ENCODE peak calls at places on chromosomes 2 and 18, in five cellular contexts. U is BE2C, T is B cell, Y is GM12864, S is PC-9. Q is an unnamed sample.

GRCh38 chr2:233480490-233481202 is 85.9 kb downstream of the USP40 start:
- DNase-seq in S (no peak), U (peak), T (no peak), Y (no peak), Q (no peak)

GRCh38 chr18:27033722-27034121 is 151.4 kb downstream of the CHST9 start:
- DNase-seq in S (no peak), U (no peak), T (no peak), Y (no peak), Q (no peak)

GRCh38 chr2:122635649-122636496 is 880.4 kb downstream of the TSN start:
- DNase-seq in T (no peak), S (no peak), U (no peak), Y (no peak), Q (no peak)

GRCh38 chr2:216492951-216493685 is 5.5 kb upstream of the RPL37A start:
- DNase-seq in T (no peak), Y (no peak), S (no peak), U (no peak), Q (no peak)

GRCh38 chr2:65227035-65227470 is 578 bp upstream of the ACTR2 start:
- DNase-seq in U (no peak), S (peak), T (no peak), Y (no peak), Q (no peak)

GRCh38 chr18:464311-464659 is 36.2 kb downstream of the COLEC12 start:
- DNase-seq in Y (no peak), S (no peak), U (no peak), T (no peak), Q (no peak)

GRCh38 chr2:221503965-221504364 is 68.1 kb downstream of the EPHA4 start:
- DNase-seq in T (no peak), U (no peak), S (no peak), Y (no peak), Q (no peak)

GRCh38 chr18:57433492-57434176 is 1.5 kb upstream of the ONECUT2 start:
- DNase-seq in Y (no peak), S (peak), U (no peak), T (peak), Q (no peak)

GRCh38 chr2:64652231-64653173 is 1.2 kb downstream of the SERTAD2 start:
- DNase-seq in T (no peak), Y (no peak), S (peak), U (no peak), Q (no peak)

GRCh38 chr2:121838561-121838960 is 83.1 kb downstream of the TSN start:
- DNase-seq in U (no peak), Y (no peak), S (no peak), T (no peak), Q (no peak)

GRCh38 chr2:241768251-241768711 is 8.3 kb upstream of the GAL3ST2 start:
- DNase-seq in Y (no peak), U (peak), T (no peak), S (no peak), Q (peak)

GRCh38 chr2:11633923-11634478 is 36.0 kb downstream of the NTSR2 start:
- DNase-seq in T (no peak), S (no peak), U (no peak), Y (no peak), Q (no peak)

GRCh38 chr2:113342650-113343049 is 63.9 kb upstream of the PAX8 start:
- DNase-seq in U (no peak), T (peak), Y (no peak), S (no peak), Q (no peak)

GRCh38 chr2:63975437-63976124 is 43.6 kb downstream of the VPS54 start:
- DNase-seq in S (no peak), T (no peak), Y (no peak), U (no peak), Q (no peak)

GRCh38 chr2:168713325-168713724 is 89.1 kb upstream of the NOSTRIN start:
- DNase-seq in T (no peak), S (no peak), U (no peak), Y (no peak), Q (no peak)

GRCh38 chr2:54439582-54439981 is 16.5 kb upstream of the SPTBN1 start:
- DNase-seq in U (no peak), Y (no peak), T (no peak), S (no peak), Q (no peak)

GRCh38 chr2:204863351-204863750 is 318.1 kb downstream of the PARD3B start:
- DNase-seq in Y (no peak), U (no peak), T (no peak), S (no peak), Q (no peak)

GRCh38 chr2:64470921-64471320 is 17.0 kb downstream of the LGALSL start:
- DNase-seq in T (no peak), U (no peak), Y (no peak), S (no peak), Q (no peak)

GRCh38 chr2:206996556-206997065 is 57.3 kb downstream of the CPO start:
- DNase-seq in Y (no peak), S (no peak), T (no peak), U (no peak), Q (no peak)

GRCh38 chr2:204274991-204275390 is 270.3 kb upstream of the PARD3B start:
- DNase-seq in S (no peak), U (no peak), Y (no peak), T (no peak), Q (no peak)

GRCh38 chr2:190023860-190024259 is 38.7 kb downstream of the MSTN start:
- DNase-seq in Y (no peak), U (peak), S (no peak), T (peak), Q (no peak)

GRCh38 chr2:17355608-17356329 is 162.5 kb downstream of the RAD51AP2 start:
- DNase-seq in S (no peak), T (no peak), Y (no peak), U (no peak), Q (no peak)

GRCh38 chr2:11796190-11797171 is 50.0 kb downstream of the LPIN1 start:
- DNase-seq in T (no peak), U (no peak), Y (no peak), S (no peak), Q (no peak)

GRCh38 chr18:10015941-10016819 is 102.4 kb downstream of the VAPA start:
- DNase-seq in T (no peak), Y (no peak), S (peak), U (no peak), Q (no peak)

GRCh38 chr2:66281980-66282379 is 152.9 kb upstream of the MEIS1 start:
- DNase-seq in T (no peak), S (no peak), Y (no peak), U (no peak), Q (no peak)

GRCh38 chr2:171811229-171811628 is 82.8 kb downstream of the SLC25A12 start:
- DNase-seq in Y (no peak), S (peak), T (peak), U (no peak), Q (no peak)

GRCh38 chr2:161570424-161571050 is 53.7 kb upstream of the SLC4A10 start:
- DNase-seq in Y (no peak), S (no peak), U (no peak), T (no peak), Q (no peak)

GRCh38 chr18:74616494-74616893 is 18.8 kb downstream of the ZNF407 start:
- DNase-seq in S (no peak), T (no peak), Y (no peak), U (no peak), Q (no peak)

GRCh38 chr2:165778653-165779451 is 15.2 kb downstream of the GALNT3 start:
- DNase-seq in T (no peak), S (no peak), Y (no peak), U (peak), Q (no peak)

GRCh38 chr18:62878305-62878704 is 163.0 kb downstream of the PHLPP1 start:
- DNase-seq in Y (no peak), T (no peak), S (no peak), U (no peak), Q (no peak)

GRCh38 chr2:115292742-115293141 is 850.3 kb downstream of the DPP10 start:
- DNase-seq in S (no peak), Y (no peak), U (no peak), T (no peak), Q (no peak)

GRCh38 chr2:231677632-231678104 is 30.7 kb upstream of the PTMA start:
- DNase-seq in U (peak), S (peak), Y (no peak), T (peak), Q (no peak)

GRCh38 chr2:105396254-105397024 is 2.4 kb downstream of the FHL2 start:
- DNase-seq in S (peak), U (no peak), T (no peak), Y (no peak), Q (no peak)

GRCh38 chr2:73260338-73260984 is 23.8 kb downstream of the FBXO41 start:
- DNase-seq in S (no peak), U (peak), Y (no peak), T (no peak), Q (no peak)
- TF ChIP-seq CTCF in S (peak), U (peak), Y (peak), T (no peak), Q (peak)

GRCh38 chr2:191369034-191369433 is 123.8 kb downstream of the MYO1B start:
- DNase-seq in Y (no peak), T (peak), S (no peak), U (no peak), Q (no peak)
- TF ChIP-seq CTCF in Y (no peak), T (no peak), S (peak), U (peak), Q (peak)

DNA sequence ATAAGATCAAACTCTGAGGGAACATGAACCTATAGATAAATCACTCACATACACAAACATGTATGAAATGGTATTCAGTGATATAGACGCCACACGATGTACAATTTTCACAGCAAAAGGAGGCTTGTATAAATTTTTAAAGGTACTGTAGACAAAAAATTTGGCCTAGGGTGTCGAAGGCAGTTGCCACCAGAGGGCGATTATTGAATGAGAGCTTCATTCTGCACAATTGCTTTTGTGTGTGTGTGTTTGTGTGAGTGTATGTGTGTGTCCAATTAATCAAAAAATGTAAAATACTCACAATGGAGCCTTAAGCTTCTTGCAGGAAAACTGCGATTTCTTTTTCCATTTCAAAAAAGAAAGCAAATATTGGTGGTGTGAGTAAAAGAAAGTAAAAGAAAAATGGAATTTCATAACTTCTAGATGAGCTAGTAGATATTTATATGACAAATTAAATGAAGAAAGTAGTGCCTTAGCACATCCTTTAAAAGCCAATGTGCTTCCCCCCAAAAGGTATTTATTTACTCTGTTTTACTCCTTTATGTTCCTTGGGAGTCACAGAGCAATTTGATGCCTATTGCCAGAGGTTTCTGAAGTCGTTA is 800.1 kb downstream of the SATB2 start:
- DNase-seq in Y (no peak), T (no peak), U (peak), S (no peak), Q (no peak)
- TF ChIP-seq CTCF in Y (peak), T (no peak), U (peak), S (peak), Q (peak)

GRCh38 chr2:27024812-27025211 is 8.0 kb upstream of the TMEM214 start:
- DNase-seq in T (no peak), S (no peak), Y (no peak), U (peak), Q (no peak)

GRCh38 chr2:27023740-27024139 is 9.0 kb upstream of the TMEM214 start:
- DNase-seq in T (no peak), U (no peak), Y (no peak), S (no peak), Q (no peak)

GRCh38 chr2:27025861-27026851 is 6.6 kb upstream of the TMEM214 start:
- DNase-seq in T (no peak), S (no peak), U (no peak), Y (no peak), Q (no peak)

GRCh38 chr2:27025281-27025800 is 7.4 kb upstream of the TMEM214 start:
- DNase-seq in S (no peak), T (no peak), Y (no peak), U (no peak), Q (no peak)

DNA sequence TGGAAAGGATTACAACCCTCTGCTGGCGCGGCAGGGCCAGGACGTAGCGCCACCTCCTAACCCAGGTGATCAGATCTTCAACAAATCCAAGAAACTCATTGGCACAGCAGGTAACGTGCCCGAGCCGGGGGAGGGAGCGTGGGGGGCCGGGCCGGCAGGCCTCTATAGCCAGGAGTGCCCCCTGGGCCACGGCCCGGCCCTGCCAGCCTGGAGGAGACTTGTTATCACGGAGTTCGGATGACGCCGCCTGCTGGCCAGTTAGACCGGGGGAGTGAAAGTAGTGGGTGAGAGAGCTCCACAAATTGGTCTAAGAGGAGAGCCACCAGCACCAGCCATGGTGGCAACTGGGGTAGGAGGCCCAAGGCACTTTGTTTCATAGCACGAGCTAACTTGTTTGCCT is 8.6 kb upstream of the TMEM214 start:
- DNase-seq in Y (no peak), S (no peak), T (no peak), U (peak), Q (no peak)
- TF ChIP-seq CTCF in Y (no peak), S (no peak), T (no peak), U (peak), Q (no peak)

GRCh38 chr2:24756789-24757188 is 36.4 kb downstream of the PTRHD1 start:
- DNase-seq in T (no peak), Y (no peak), S (no peak), U (no peak), Q (no peak)
- TF ChIP-seq CTCF in T (no peak), Y (no peak), S (no peak), U (no peak), Q (no peak)

GRCh38 chr18:50738103-50738757 is 81.6 kb downstream of the MRO start:
- DNase-seq in U (no peak), Y (no peak), T (no peak), S (no peak), Q (no peak)
- TF ChIP-seq CTCF in U (no peak), Y (no peak), T (no peak), S (no peak), Q (no peak)

GRCh38 chr18:48229445-48230052 is 179.6 kb downstream of the ZBTB7C start:
- DNase-seq in T (no peak), Y (no peak), S (no peak), U (peak), Q (no peak)
- TF ChIP-seq CTCF in T (no peak), Y (no peak), S (no peak), U (peak), Q (no peak)

Q was measured in chondrocyte.